ENCODE peak calls at places on chromosomes 13 and 19, in four cellular contexts. C is SW 1271; D is stimulated activated CD4-positive, alpha-beta T cell treated with anti-CD3 and anti-CD28 coated beads, Interleukin-1b, Interleukin-23, amount 100 ng/mL, for 1 hour; R is transverse colon. K is an unnamed sample.

GRCh38 chr19:10149427-10149826 is 29.7 kb upstream of the EIF3G start:
- DNase-seq in C (no peak), D (no peak), R (no peak), K (no peak)

GRCh38 chr13:34035676-34036325 is 217.9 kb downstream of the RFC3 start:
- DNase-seq in C (no peak), D (no peak), R (no peak), K (no peak)

GRCh38 chr19:589693-590395 is at the start of gene HCN2:
- DNase-seq in C (no peak), D (no peak), R (no peak), K (no peak)

GRCh38 chr13:50348402-50348801 is 333.2 kb downstream of the KCNRG start:
- DNase-seq in C (no peak), D (no peak), R (peak; percentile 14), K (no peak)

GRCh38 chr19:55447421-55448174 is 4.5 kb upstream of the SHISA7 start:
- DNase-seq in C (peak; percentile 49), D (no peak), R (no peak), K (no peak)

GRCh38 chr19:30226464-30227070 is 145.6 kb upstream of the ZNF536 start:
- DNase-seq in C (no peak), D (no peak), R (peak; percentile 25), K (no peak)

GRCh38 chr19:18491995-18492953 is 29.6 kb downstream of the ELL start:
- DNase-seq in C (no peak), D (no peak), R (no peak), K (no peak)

GRCh38 chr13:112616586-112617381 is 28.8 kb upstream of the TUBGCP3 start:
- DNase-seq in C (peak; percentile 3), D (no peak), R (no peak), K (no peak)

GRCh38 chr19:2523630-2524311 is 47.8 kb downstream of the GADD45B start:
- DNase-seq in C (no peak), D (no peak), R (no peak), K (peak; percentile 53)

GRCh38 chr13:23953860-23954512 is 56.7 kb upstream of the C1QTNF9B start:
- DNase-seq in C (no peak), D (no peak), R (no peak), K (no peak)

GRCh38 chr13:24671367-24672117 is 8.7 kb upstream of the ATP12A start:
- DNase-seq in C (peak; percentile 75), D (no peak), R (peak; percentile 50), K (peak; percentile 85)

GRCh38 chr13:45823583-45823982 is 28.0 kb downstream of the SIAH3 start:
- DNase-seq in C (no peak), D (no peak), R (no peak), K (no peak)

GRCh38 chr13:35826626-35827254 is 304.4 kb downstream of the DCLK1 start:
- DNase-seq in C (no peak), D (no peak), R (no peak), K (no peak)

GRCh38 chr13:93200626-93201025 is 26.0 kb upstream of the GPC6 start:
- DNase-seq in C (no peak), D (no peak), R (no peak), K (no peak)

GRCh38 chr19:45160870-45161714 is at the start of gene NKPD1:
- DNase-seq in C (no peak), D (no peak), R (peak; percentile 71), K (no peak)

GRCh38 chr13:33263976-33264619 is 21.5 kb downstream of the STARD13 start:
- DNase-seq in C (no peak), D (no peak), R (no peak), K (no peak)

GRCh38 chr19:28575816-28576215 is 637.1 kb downstream of the UQCRFS1 start:
- DNase-seq in C (no peak), D (no peak), R (no peak), K (no peak)

GRCh38 chr13:113616991-113617749 is 32.6 kb downstream of the TFDP1 start:
- DNase-seq in C (no peak), D (no peak), R (no peak), K (no peak)

GRCh38 chr13:80716610-80717081 is 375.7 kb upstream of the SPRY2 start:
- DNase-seq in C (no peak), D (no peak), R (no peak), K (no peak)

GRCh38 chr19:33719366-33720154 is 77.1 kb upstream of the KCTD15 start:
- DNase-seq in C (no peak), D (no peak), R (no peak), K (no peak)

GRCh38 chr13:91693466-91693865 is 295.0 kb downstream of the GPC5 start:
- DNase-seq in C (no peak), D (no peak), R (no peak), K (no peak)

K was measured in amniotic stem cell.